ENCODE peak calls at places on chromosomes 5 and 9, in eight cellular contexts. T is NCI-H1417; P is H9; H is cerebellum; B is stimulated activated CD4-positive, alpha-beta T cell treated with anti-CD3 and anti-CD28 coated beads, Interleukin-2, amount 100 ng/mL, for 4 hours; N is head of caudate nucleus; K is substantia nigra; S is AG04449. D is an unnamed sample.

GRCh38 chr5:142327111-142327842 is 2.5 kb upstream of the SPRY4 start:
- DNase-seq in T (no peak), P (peak), H (no peak), B (no peak), N (no peak), K (no peak), S (peak), D (no peak)

GRCh38 chr9:899440-900184 is 58.1 kb downstream of the DMRT1 start:
- DNase-seq in T (peak), P (no peak), H (no peak), B (no peak), N (no peak), K (no peak), S (no peak), D (no peak)

GRCh38 chr9:98333703-98334582 is 78.5 kb upstream of the TBC1D2 start:
- DNase-seq in T (no peak), P (no peak), H (no peak), B (no peak), N (no peak), K (no peak), S (no peak), D (no peak)

GRCh38 chr5:13629218-13629617 is 315.3 kb downstream of the DNAH5 start:
- DNase-seq in T (no peak), P (no peak), H (no peak), B (no peak), N (no peak), K (no peak), S (no peak), D (no peak)

GRCh38 chr5:95403996-95404395 is 12.8 kb downstream of the FAM81B start:
- DNase-seq in T (no peak), P (no peak), H (no peak), B (no peak), N (no peak), K (no peak), S (no peak), D (no peak)

GRCh38 chr9:127346584-127346983 is 50.4 kb upstream of the SLC2A8 start:
- DNase-seq in T (no peak), P (no peak), H (no peak), B (no peak), N (no peak), K (no peak), S (no peak), D (no peak)

GRCh38 chr5:107553063-107553676 is 117.6 kb downstream of the EFNA5 start:
- DNase-seq in T (peak), P (no peak), H (no peak), B (no peak), N (no peak), K (no peak), S (no peak), D (no peak)

GRCh38 chr9:16267336-16268036 is 603.0 kb downstream of the BNC2 start:
- DNase-seq in T (no peak), P (peak), H (no peak), B (no peak), N (no peak), K (no peak), S (no peak), D (no peak)

GRCh38 chr5:61275841-61276240 is 56.2 kb upstream of the ZSWIM6 start:
- DNase-seq in T (no peak), P (no peak), H (no peak), B (no peak), N (no peak), K (no peak), S (no peak), D (no peak)

GRCh38 chr5:83277154-83277553 is 194.4 kb upstream of the VCAN start:
- DNase-seq in T (no peak), P (no peak), H (no peak), B (no peak), N (no peak), K (no peak), S (no peak), D (no peak)

GRCh38 chr5:163760498-163760897 is 255.1 kb downstream of the MAT2B start:
- DNase-seq in T (no peak), P (no peak), H (no peak), B (no peak), N (no peak), K (no peak), S (peak), D (no peak)

GRCh38 chr5:174058433-174059122 is 13.1 kb downstream of the NSG2 start:
- DNase-seq in T (no peak), P (no peak), H (no peak), B (no peak), N (no peak), K (no peak), S (no peak), D (no peak)

GRCh38 chr9:72753261-72753893 is 199.5 kb downstream of the ALDH1A1 start:
- DNase-seq in T (no peak), P (no peak), H (peak), B (no peak), N (peak), K (no peak), S (no peak), D (no peak)

GRCh38 chr9:84751921-84752320 is 82.4 kb downstream of the NTRK2 start:
- DNase-seq in T (no peak), P (no peak), H (no peak), B (no peak), N (no peak), K (no peak), S (no peak), D (no peak)

GRCh38 chr5:72209515-72210115 is 102.3 kb downstream of the MAP1B start:
- DNase-seq in T (peak), P (peak), H (no peak), B (no peak), N (no peak), K (peak), S (no peak), D (no peak)

GRCh38 chr9:91812191-91812590 is 137.8 kb downstream of the ROR2 start:
- DNase-seq in T (no peak), P (no peak), H (no peak), B (no peak), N (no peak), K (no peak), S (no peak), D (no peak)

GRCh38 chr5:102796481-102796880 is 41.4 kb downstream of the PAM start:
- DNase-seq in T (peak), P (no peak), H (no peak), B (no peak), N (no peak), K (no peak), S (no peak), D (no peak)

GRCh38 chr9:114163517-114163924 is 8.2 kb downstream of the COL27A1 start:
- DNase-seq in T (no peak), P (peak), H (no peak), B (no peak), N (no peak), K (no peak), S (no peak), D (no peak)

GRCh38 chr5:6567068-6567467 is 65.8 kb downstream of the NSUN2 start:
- DNase-seq in T (no peak), P (no peak), H (no peak), B (no peak), N (no peak), K (no peak), S (no peak), D (no peak)

D was measured in amygdala.